ENCODE peak calls at places on chromosome 21, in four cellular contexts. S is endodermal cell, V is left ventricle myocardium inferior, G is HFFc6. F is an unnamed sample.

GRCh38 chr21:38631171-38631570 is 132.9 kb upstream of the ERG start:
- DNase-seq in S (no peak), V (no peak), G (no peak), F (no peak)

GRCh38 chr21:38869946-38870345 is 64.2 kb downstream of the ETS2 start:
- DNase-seq in S (no peak), V (no peak), G (no peak), F (no peak)

GRCh38 chr21:44982558-44983244 is 42.9 kb downstream of the SLX9 start:
- DNase-seq in S (no peak), V (peak; percentile 46), G (peak; percentile 7), F (no peak)

GRCh38 chr21:22711636-22712035 is 1713.4 kb downstream of the NCAM2 start:
- DNase-seq in S (no peak), V (no peak), G (no peak), F (no peak)

GRCh38 chr21:43893536-43894205 is 28.6 kb downstream of the AGPAT3 start:
- DNase-seq in S (no peak), V (no peak), G (no peak), F (no peak)

GRCh38 chr21:26554365-26554764 is 18.7 kb downstream of the CYYR1 start:
- DNase-seq in S (no peak), V (no peak), G (no peak), F (no peak)

GRCh38 chr21:38208118-38208517 is 48.7 kb upstream of the KCNJ15 start:
- DNase-seq in S (no peak), V (no peak), G (no peak), F (no peak)

GRCh38 chr21:32771134-32771523 is 426 bp downstream of the PAXBP1 start:
- DNase-seq in S (peak; percentile 82), V (peak; percentile 56), G (peak; percentile 36), F (peak; percentile 67)

GRCh38 chr21:39604951-39605350 is 7.8 kb upstream of the B3GALT5 start:
- DNase-seq in S (no peak), V (no peak), G (no peak), F (no peak)

GRCh38 chr21:33847586-33848251 is 67.9 kb downstream of the ATP5PO start:
- DNase-seq in S (no peak), V (no peak), G (no peak), F (no peak)

DNA sequence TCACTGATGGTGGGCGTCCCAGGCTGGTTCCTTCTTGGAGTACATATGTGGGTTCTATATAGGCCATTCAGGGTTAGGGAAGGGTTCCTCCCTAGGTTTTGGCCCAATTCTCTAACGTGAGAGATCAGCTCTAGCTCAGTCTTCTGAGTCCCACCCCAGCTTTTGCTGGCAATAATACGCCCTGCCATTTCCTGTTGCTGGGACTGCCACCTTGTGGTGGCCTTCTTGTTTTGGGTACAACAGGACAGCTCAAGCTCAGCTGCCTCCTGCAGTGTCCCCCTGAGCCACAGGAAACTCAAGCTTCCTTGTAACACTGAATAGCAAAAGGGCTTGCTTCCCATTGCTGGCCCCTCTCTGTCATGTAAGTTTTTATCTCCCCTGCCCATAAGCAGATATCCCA is 77.8 kb downstream of the BACH1 start:
- DNase-seq in S (peak; percentile 92), V (no peak), G (no peak), F (peak; percentile 17)
- TF ChIP-seq CTCF in S (peak; percentile 84), V (peak; percentile 45), G (peak; percentile 73), F (peak; percentile 38)

GRCh38 chr21:35153671-35154070 is 104.6 kb upstream of the RUNX1 start:
- DNase-seq in S (no peak), V (no peak), G (no peak), F (no peak)
- TF ChIP-seq CTCF in S (no peak), V (no peak), G (no peak), F (no peak)

DNA sequence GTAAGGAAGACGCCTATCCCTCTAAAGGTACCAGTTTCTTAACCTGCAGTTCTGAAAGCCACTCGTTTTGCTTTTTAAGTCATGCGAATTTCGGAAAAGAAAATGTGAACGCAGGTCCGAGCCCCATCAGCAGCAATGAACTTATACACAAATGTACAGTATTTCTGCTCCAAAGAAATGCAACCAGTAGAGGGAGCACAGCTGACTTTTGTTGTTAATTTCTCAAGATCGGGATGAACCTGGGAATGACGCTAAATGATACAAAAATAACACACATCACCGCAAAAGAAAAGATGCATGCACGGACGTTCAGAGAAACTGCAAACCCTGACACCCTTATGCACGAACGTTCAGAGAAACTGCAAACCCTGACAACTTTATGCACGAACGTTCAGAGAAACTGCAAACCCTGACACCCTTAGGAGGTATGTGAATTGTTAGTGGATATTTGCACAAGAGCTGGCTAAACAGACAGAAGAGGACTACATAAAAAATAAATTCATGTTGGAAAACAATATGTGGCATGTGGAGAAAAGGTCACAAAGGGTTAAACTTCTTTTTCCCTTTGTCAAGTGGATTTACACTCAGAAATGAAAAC is 3.5 kb upstream of the TIAM1 start:
- DNase-seq in S (no peak), V (no peak), G (no peak), F (no peak)
- TF ChIP-seq CTCF in S (peak; percentile 68), V (peak; percentile 59), G (peak; percentile 65), F (peak; percentile 56)

DNA sequence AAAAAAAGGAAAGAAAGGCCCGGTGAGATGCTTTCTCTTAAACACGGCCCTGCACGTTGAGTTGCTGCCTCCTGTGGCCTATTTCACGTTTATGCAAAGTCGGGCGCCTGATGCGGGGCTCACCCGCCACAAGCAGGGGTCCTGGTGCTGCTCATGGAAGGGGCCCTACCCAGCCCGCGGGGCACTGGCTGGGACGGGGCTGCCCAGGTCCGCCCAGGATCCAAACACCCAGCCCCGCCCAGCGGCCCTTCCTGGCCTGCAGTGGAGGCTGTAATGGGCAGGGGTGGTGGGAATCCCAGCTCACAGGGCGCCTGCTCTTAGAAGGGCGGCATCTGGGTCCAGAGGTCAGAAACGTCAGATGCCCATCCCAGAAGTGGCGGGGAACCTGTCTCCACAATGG is 1.6 kb downstream of the COL6A2 start:
- DNase-seq in S (peak; percentile 79), V (peak; percentile 41), G (no peak), F (peak; percentile 19)
- TF ChIP-seq CTCF in S (peak; percentile 31), V (no peak), G (no peak), F (no peak)

DNA sequence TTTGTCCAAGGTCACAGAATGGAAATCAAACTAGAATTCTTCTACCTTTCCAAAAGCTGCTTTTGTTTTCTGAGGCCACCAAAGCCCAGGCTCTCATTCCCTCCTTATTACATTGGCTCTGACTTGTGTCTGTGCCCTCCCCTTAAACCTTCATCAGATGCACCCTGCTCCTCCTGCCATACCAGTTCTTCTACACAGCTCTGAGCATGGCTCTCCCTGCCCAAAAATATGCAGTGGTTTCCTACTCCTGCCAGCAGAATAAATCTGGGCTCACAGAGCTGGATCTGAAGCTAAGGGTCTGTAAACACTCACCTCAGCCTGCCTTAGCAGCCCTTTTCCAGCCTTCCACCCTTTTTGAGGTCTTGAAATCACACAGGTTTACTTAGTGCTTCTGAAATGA is 55.0 kb downstream of the TTC3 start:
- DNase-seq in S (no peak), V (no peak), G (no peak), F (no peak)
- TF ChIP-seq CTCF in S (no peak), V (no peak), G (no peak), F (no peak)

F was measured in endothelial cell.